ENCODE peak calls at places on chromosomes 7 and 10, in nine cellular contexts. Q, C, T, P, O, Z, X, J and A are unnamed samples.

GRCh38 chr7:150791304-150791703 is 8.9 kb downstream of the TMEM176B start:
- DNase-seq in J (no peak), C (no peak), X (no peak), O (no peak), Z (no peak), P (no peak), Q (no peak), T (no peak), A (no peak)

GRCh38 chr10:29356931-29357330 is 68.1 kb downstream of the LYZL1 start:
- DNase-seq in P (no peak), T (no peak), J (no peak), X (no peak), O (no peak), C (peak), Q (no peak), Z (no peak), A (peak)

GRCh38 chr7:232571-233455 is 40.4 kb downstream of the FAM20C start:
- DNase-seq in Z (no peak), P (no peak), Q (peak), T (peak), X (no peak), J (peak), O (peak), C (no peak), A (no peak)

GRCh38 chr7:17633099-17633498 is 307.2 kb downstream of the SNX13 start:
- DNase-seq in X (no peak), P (no peak), Z (peak), C (peak), O (no peak), T (no peak), Q (no peak), J (peak), A (peak)

GRCh38 chr10:133475821-133476640 is 22.3 kb downstream of the SCART1 start:
- DNase-seq in Z (no peak), P (no peak), C (no peak), X (no peak), Q (no peak), J (no peak), T (no peak), O (no peak), A (peak)

GRCh38 chr7:74023037-74023436 is 4.9 kb upstream of the ELN start:
- DNase-seq in X (no peak), O (peak), Z (peak), J (peak), P (no peak), Q (peak), T (peak), C (peak), A (peak)

GRCh38 chr7:107622429-107622828 is 38.2 kb upstream of the SLC26A4 start:
- DNase-seq in X (no peak), Q (no peak), T (no peak), O (no peak), J (peak), P (no peak), C (peak), Z (no peak), A (peak)

GRCh38 chr10:93436577-93436976 is 45.6 kb downstream of the MYOF start:
- DNase-seq in P (no peak), O (peak), T (peak), J (peak), C (peak), Q (peak), X (no peak), Z (peak), A (peak)

GRCh38 chr10:89625041-89625765 is 19.8 kb downstream of the PANK1 start:
- DNase-seq in Z (peak), J (no peak), O (no peak), C (no peak), Q (no peak), T (no peak), X (no peak), P (no peak), A (no peak)

GRCh38 chr7:111650456-111650999 is 88.2 kb upstream of the IMMP2L start:
- DNase-seq in Q (no peak), Z (no peak), C (no peak), O (no peak), T (no peak), X (no peak), J (peak), P (no peak), A (peak)

GRCh38 chr7:111642373-111642772 is 80.1 kb upstream of the IMMP2L start:
- DNase-seq in P (no peak), Z (no peak), X (no peak), C (no peak), T (no peak), O (no peak), J (no peak), Q (no peak), A (no peak)

GRCh38 chr7:111647881-111648280 is 85.6 kb upstream of the IMMP2L start:
- DNase-seq in T (no peak), J (no peak), C (no peak), P (no peak), Q (no peak), X (no peak), Z (no peak), O (no peak), A (no peak)
- H3K27ac ChIP-seq in T (no peak), J (no peak), C (no peak), P (no peak), Q (no peak), X (no peak), Z (no peak), O (no peak), A (no peak)

GRCh38 chr10:21061184-21061583 is 164.1 kb upstream of the NEBL start:
- DNase-seq in J (no peak), Z (no peak), O (no peak), Q (no peak), T (no peak), X (no peak), P (no peak), C (no peak), A (no peak)

GRCh38 chr10:21060626-21061025 is 163.5 kb upstream of the NEBL start:
- DNase-seq in X (no peak), Q (no peak), O (no peak), Z (no peak), T (no peak), C (no peak), J (no peak), P (no peak), A (no peak)

GRCh38 chr10:21057989-21058388 is 160.9 kb upstream of the NEBL start:
- DNase-seq in Q (no peak), P (no peak), C (no peak), O (no peak), X (no peak), J (peak), T (no peak), Z (peak), A (no peak)

GRCh38 chr10:21065621-21066248 is 168.6 kb upstream of the NEBL start:
- DNase-seq in Q (no peak), P (no peak), T (no peak), C (no peak), Z (no peak), O (no peak), J (no peak), X (no peak), A (no peak)

DNA sequence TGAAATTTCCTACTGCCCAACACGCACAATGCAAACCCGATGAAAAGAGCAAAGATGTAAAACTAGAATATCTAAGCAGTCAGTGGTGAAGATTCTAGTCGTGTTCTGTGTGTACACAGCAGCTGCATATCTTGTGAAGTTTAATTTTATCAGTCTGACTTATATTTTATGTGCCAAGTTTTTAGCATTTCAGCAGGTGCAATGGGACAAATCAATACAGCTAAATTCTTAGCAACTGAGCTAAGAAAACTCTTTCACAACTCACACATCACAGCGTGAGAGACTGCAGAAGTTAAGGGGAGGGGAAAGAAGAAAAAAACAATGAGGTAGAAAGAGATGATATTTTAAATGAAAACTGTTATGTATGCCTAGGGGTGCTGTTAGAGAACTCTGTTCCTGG is 164.9 kb upstream of the NEBL start:
- DNase-seq in O (no peak), Z (no peak), P (no peak), T (no peak), J (no peak), C (no peak), Q (no peak), X (no peak), A (no peak)
- H3K27ac ChIP-seq in O (no peak), Z (no peak), P (no peak), T (no peak), J (no peak), C (no peak), Q (no peak), X (no peak), A (no peak)

GRCh38 chr7:29017666-29018065 is 59.5 kb upstream of the TRIL start:
- DNase-seq in X (no peak), P (no peak), Q (no peak), C (no peak), O (no peak), Z (no peak), J (peak), T (no peak), A (no peak)
- H3K27ac ChIP-seq in X (no peak), P (no peak), Q (no peak), C (no peak), O (no peak), Z (no peak), J (no peak), T (no peak), A (no peak)

GRCh38 chr10:17216901-17217395 is 11.1 kb upstream of the VIM start:
- DNase-seq in J (no peak), O (no peak), Q (no peak), Z (no peak), C (no peak), T (no peak), P (no peak), X (no peak), A (no peak)
- H3K27ac ChIP-seq in J (no peak), O (peak), Q (peak), Z (peak), C (peak), T (peak), P (no peak), X (no peak), A (peak)

GRCh38 chr10:71772832-71773220 is 494 bp downstream of the VSIR start:
- DNase-seq in C (no peak), J (no peak), Z (no peak), Q (no peak), X (no peak), O (no peak), T (no peak), P (no peak), A (no peak)
- H3K27ac ChIP-seq in C (no peak), J (no peak), Z (no peak), Q (peak), X (peak), O (peak), T (peak), P (no peak), A (no peak)

DNA sequence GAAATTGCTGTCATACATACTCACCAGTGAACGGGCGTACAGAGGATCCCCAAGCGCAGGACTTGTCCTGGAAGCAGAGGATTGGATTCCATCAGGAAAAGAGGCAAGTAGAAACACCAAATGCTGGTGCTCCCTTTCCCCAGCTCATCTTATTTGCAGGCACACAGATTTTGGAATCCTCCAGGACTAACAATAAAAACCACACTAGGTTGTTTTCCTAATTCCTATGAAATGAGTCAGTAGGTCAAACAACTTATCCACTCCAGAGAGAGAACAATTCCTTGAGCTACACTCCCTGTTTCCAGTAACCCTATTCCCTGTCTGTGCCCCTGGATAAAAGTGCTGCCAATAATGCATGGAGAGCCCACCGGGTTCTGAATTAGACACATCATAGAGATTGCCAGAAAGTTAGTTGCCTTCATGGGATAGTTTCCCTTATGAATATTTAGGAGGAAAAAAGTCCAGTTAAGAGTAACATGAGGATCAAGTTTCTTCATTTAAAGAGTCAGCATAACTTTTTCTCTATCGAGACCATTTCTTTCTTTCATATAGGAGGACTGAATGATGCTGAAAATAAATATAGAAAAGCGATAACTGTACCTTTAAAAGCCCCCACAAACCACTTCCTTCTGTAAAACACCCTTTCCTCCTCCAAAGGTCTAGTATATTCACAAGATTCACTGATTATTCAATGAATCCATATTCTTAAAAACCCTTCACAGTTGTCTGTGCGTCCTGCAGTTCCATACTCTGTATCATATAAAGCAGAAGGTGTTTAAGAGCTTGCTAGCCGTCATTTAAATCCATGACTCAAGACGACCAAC is 178.3 kb upstream of the KLF14 start:
- DNase-seq in T (no peak), C (peak), O (no peak), Q (no peak), X (no peak), Z (peak), J (peak), P (no peak), A (peak)
- H3K27ac ChIP-seq in T (peak), C (peak), O (peak), Q (peak), X (peak), Z (no peak), J (no peak), P (no peak), A (peak)

DNA sequence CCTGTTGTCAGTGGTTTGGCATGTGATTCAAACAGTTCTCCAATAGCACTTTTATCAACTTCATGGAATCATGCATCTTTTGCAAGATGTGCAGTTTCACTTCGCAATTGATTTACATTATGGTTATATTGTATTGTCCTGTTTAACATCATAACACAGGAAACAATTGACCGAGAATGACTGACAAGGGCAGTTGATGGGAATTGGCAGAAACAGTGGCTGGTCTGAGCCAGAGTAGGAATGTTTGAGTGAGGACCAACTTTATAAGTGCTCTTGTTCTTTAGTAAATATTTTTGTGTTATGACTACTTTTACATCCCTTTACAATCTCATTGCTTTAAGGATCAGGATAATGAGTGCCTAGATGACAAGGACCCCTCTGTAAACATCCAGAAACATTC is 2.2 kb downstream of the KLHL7 start:
- DNase-seq in O (no peak), C (no peak), Q (no peak), T (no peak), J (no peak), X (no peak), Z (no peak), P (no peak), A (no peak)
- H3K27ac ChIP-seq in O (peak), C (no peak), Q (no peak), T (no peak), J (no peak), X (no peak), Z (no peak), P (no peak), A (no peak)